ENCODE peak calls at places on chromosomes 2 and 18, in six cellular contexts. P is pancreas; L is cardiac muscle cell; V is stimulated activated CD8-positive, alpha-beta memory T cell treated with anti-CD3 and anti-CD28 coated beads, Interleukin-7, amount 100 ng/mL, for 4 hours; Y is HEK293T; Q is left cardiac atrium. E is an unnamed sample.

GRCh38 chr2:132929786-132930185 is 259.8 kb upstream of the LYPD1 start:
- DNase-seq in L (no peak), V (no peak), Y (no peak), Q (no peak), P (no peak), E (no peak)

GRCh38 chr2:200322607-200323006 is 16.1 kb downstream of the SPATS2L start:
- DNase-seq in Q (no peak), Y (no peak), V (no peak), L (no peak), P (no peak), E (no peak)

GRCh38 chr18:70024088-70024487 is 76.4 kb upstream of the CD226 start:
- DNase-seq in L (no peak), V (no peak), Y (no peak), P (no peak), Q (no peak), E (no peak)

GRCh38 chr2:177239934-177240600 is 24.5 kb downstream of the NFE2L2 start:
- DNase-seq in Q (no peak), P (no peak), L (no peak), Y (no peak), V (no peak), E (no peak)

GRCh38 chr2:148888003-148888501 is 13.0 kb downstream of the KIF5C start:
- DNase-seq in L (peak; percentile 37), V (no peak), P (peak; percentile 65), Q (no peak), Y (peak; percentile 24), E (no peak)

GRCh38 chr2:9336209-9336533 is 87.2 kb downstream of the ITGB1BP1 start:
- DNase-seq in P (no peak), L (no peak), Y (peak; percentile 20), V (no peak), Q (no peak), E (no peak)

GRCh38 chr2:171513719-171514160 is 8.5 kb upstream of the CYBRD1 start:
- DNase-seq in Y (no peak), L (peak; percentile 44), P (no peak), V (no peak), Q (no peak), E (no peak)

GRCh38 chr18:74146756-74147155 is 878 bp downstream of the FBXO15 start:
- DNase-seq in Y (no peak), L (no peak), V (no peak), Q (no peak), P (no peak), E (peak; percentile 29)

GRCh38 chr2:160427629-160428424 is 65.8 kb downstream of the RBMS1 start:
- DNase-seq in P (no peak), Q (no peak), L (no peak), V (peak; percentile 49), Y (no peak), E (no peak)

GRCh38 chr2:84781942-84782716 is 98.8 kb downstream of the TRABD2A start:
- DNase-seq in L (no peak), Y (no peak), V (peak; percentile 58), Q (no peak), P (no peak), E (no peak)

GRCh38 chr2:241702405-241703127 is 727 bp downstream of the ING5 start:
- DNase-seq in L (peak; percentile 93), Y (peak; percentile 82), P (peak; percentile 91), Q (peak; percentile 84), V (peak; percentile 83), E (peak; percentile 9)

GRCh38 chr2:27369471-27370025 is 590 bp downstream of the EIF2B4 start:
- DNase-seq in V (no peak), P (no peak), Y (peak; percentile 62), L (no peak), Q (peak; percentile 82), E (no peak)

GRCh38 chr2:54839526-54840255 is 116.2 kb downstream of the EML6 start:
- DNase-seq in V (no peak), L (no peak), P (no peak), Y (no peak), Q (no peak), E (no peak)

GRCh38 chr2:28137221-28137620 is 246.7 kb downstream of the BABAM2 start:
- DNase-seq in Y (no peak), V (no peak), P (no peak), L (peak; percentile 12), Q (no peak), E (peak; percentile 73)

GRCh38 chr18:54528942-54529376 is 62.1 kb upstream of the DYNAP start:
- DNase-seq in L (no peak), Y (no peak), P (no peak), V (no peak), Q (no peak), E (no peak)

GRCh38 chr2:120820263-120820884 is 84.7 kb downstream of the GLI2 start:
- DNase-seq in P (peak; percentile 43), Q (no peak), V (no peak), Y (no peak), L (peak; percentile 73), E (no peak)

GRCh38 chr2:239952251-239952650 is 72.9 kb downstream of the NDUFA10 start:
- DNase-seq in P (peak; percentile 40), L (no peak), Y (no peak), V (no peak), Q (peak; percentile 7), E (no peak)

GRCh38 chr2:128317186-128317897 is 1.3 kb downstream of the HS6ST1 start:
- DNase-seq in L (peak; percentile 32), Q (peak; percentile 37), P (peak; percentile 73), Y (no peak), V (no peak), E (no peak)

GRCh38 chr2:117875786-117876185 is 61.3 kb downstream of the DDX18 start:
- DNase-seq in V (no peak), Y (no peak), Q (no peak), L (no peak), P (no peak), E (no peak)

GRCh38 chr2:1614564-1614963 is 129.8 kb downstream of the PXDN start:
- DNase-seq in P (no peak), Q (no peak), Y (no peak), V (no peak), L (no peak), E (no peak)

GRCh38 chr2:225100856-225101294 is 58.6 kb upstream of the DOCK10 start:
- DNase-seq in P (no peak), Q (no peak), L (no peak), Y (no peak), V (no peak), E (peak; percentile 89)

GRCh38 chr2:43197568-43197896 is 28.9 kb downstream of the ZFP36L2 start:
- DNase-seq in Y (no peak), V (no peak), Q (no peak), P (no peak), L (no peak), E (no peak)